ENCODE peak calls at places on chromosomes 4 and X, in four cellular contexts. B is CD8-positive, alpha-beta T cell; R is CD4-positive, alpha-beta memory T cell; M is ascending aorta. N is an unnamed sample.
A peak's percentile ranks its signal among the peaks of the same experiment; 100 is the strongest.

GRCh38 chr4:166282081-166282770 is 409.2 kb downstream of the TLL1 start:
- DNase-seq in B (no peak), R (no peak), M (no peak), N (no peak)

GRCh38 chrX:10111364-10112148 is 45.2 kb upstream of the CLCN4 start:
- DNase-seq in B (peak; percentile 37), R (peak; percentile 77), M (no peak), N (peak; percentile 12)

GRCh38 chr4:61911313-61911756 is 711.2 kb downstream of the ADGRL3 start:
- DNase-seq in B (no peak), R (no peak), M (no peak), N (no peak)

GRCh38 chrX:129785160-129785947 is 5.6 kb downstream of the SASH3 start:
- DNase-seq in B (no peak), R (no peak), M (peak; percentile 22), N (no peak)

GRCh38 chr4:27123050-27123768 is 262.6 kb downstream of the STIM2 start:
- DNase-seq in B (no peak), R (no peak), M (no peak), N (no peak)

GRCh38 chr4:179803857-179804256 is 2361.6 kb upstream of the AGA start:
- DNase-seq in B (no peak), R (no peak), M (no peak), N (no peak)

GRCh38 chr4:79209822-79210635 is 115.8 kb downstream of the NAA11 start:
- DNase-seq in B (no peak), R (no peak), M (no peak), N (no peak)

GRCh38 chr4:37279121-37279520 is 34.6 kb downstream of the NWD2 start:
- DNase-seq in B (no peak), R (no peak), M (no peak), N (no peak)

GRCh38 chr4:161336621-161337020 is 827.2 kb downstream of the FSTL5 start:
- DNase-seq in B (no peak), R (no peak), M (no peak), N (no peak)

GRCh38 chr4:47462799-47463234 is 685 bp downstream of the COMMD8 start:
- DNase-seq in B (no peak), R (no peak), M (no peak), N (no peak)

GRCh38 chrX:24231169-24231568 is 81.6 kb downstream of the ZFX start:
- DNase-seq in B (no peak), R (no peak), M (no peak), N (no peak)

GRCh38 chr4:98283219-98284199 is 22.3 kb downstream of the RAP1GDS1 start:
- DNase-seq in B (no peak), R (no peak), M (no peak), N (no peak)

GRCh38 chr4:35138449-35138848 is 1105.9 kb downstream of the ARAP2 start:
- DNase-seq in B (no peak), R (no peak), M (no peak), N (no peak)

GRCh38 chr4:161317000-161317399 is 846.8 kb downstream of the FSTL5 start:
- DNase-seq in B (no peak), R (no peak), M (no peak), N (no peak)

GRCh38 chrX:119410027-119410819 is 11.1 kb downstream of the SLC25A43 start:
- DNase-seq in B (no peak), R (no peak), M (peak; percentile 65), N (no peak)

GRCh38 chrX:68833855-68834331 is 5.1 kb downstream of the EFNB1 start:
- DNase-seq in B (no peak), R (no peak), M (peak; percentile 52), N (no peak)

GRCh38 chr4:182189107-182189878 is 53.9 kb upstream of the TENM3 start:
- DNase-seq in B (no peak), R (no peak), M (no peak), N (no peak)

GRCh38 chrX:68443155-68443868 is 10.0 kb upstream of the OPHN1 start:
- DNase-seq in B (no peak), R (peak; percentile 53), M (no peak), N (no peak)

GRCh38 chrX:84487365-84488353 is 14.6 kb downstream of the HDX start:
- DNase-seq in B (no peak), R (no peak), M (no peak), N (no peak)

GRCh38 chrX:29090811-29091210 is 503.6 kb downstream of the IL1RAPL1 start:
- DNase-seq in B (no peak), R (no peak), M (no peak), N (no peak)

GRCh38 chr4:609400-610050 is 15.8 kb upstream of the PDE6B start:
- DNase-seq in B (no peak), R (no peak), M (no peak), N (no peak)

GRCh38 chr4:612052-612748 is 13.2 kb upstream of the PDE6B start:
- DNase-seq in B (no peak), R (no peak), M (peak; percentile 44), N (no peak)

GRCh38 chr4:605702-606425 is 19.5 kb upstream of the PDE6B start:
- DNase-seq in B (no peak), R (no peak), M (no peak), N (no peak)

GRCh38 chr4:610411-611261 is 14.7 kb upstream of the PDE6B start:
- DNase-seq in B (no peak), R (no peak), M (peak; percentile 58), N (no peak)

GRCh38 chr4:608236-608635 is 17.1 kb upstream of the PDE6B start:
- DNase-seq in B (no peak), R (no peak), M (peak; percentile 34), N (no peak)
- H3K9me3 ChIP-seq in B (no peaks in the 10 kb centered on the region), R (no peaks in the 10 kb centered on the region), M (no peaks in the 10 kb centered on the region), N (no peaks in the 10 kb centered on the region)

DNA sequence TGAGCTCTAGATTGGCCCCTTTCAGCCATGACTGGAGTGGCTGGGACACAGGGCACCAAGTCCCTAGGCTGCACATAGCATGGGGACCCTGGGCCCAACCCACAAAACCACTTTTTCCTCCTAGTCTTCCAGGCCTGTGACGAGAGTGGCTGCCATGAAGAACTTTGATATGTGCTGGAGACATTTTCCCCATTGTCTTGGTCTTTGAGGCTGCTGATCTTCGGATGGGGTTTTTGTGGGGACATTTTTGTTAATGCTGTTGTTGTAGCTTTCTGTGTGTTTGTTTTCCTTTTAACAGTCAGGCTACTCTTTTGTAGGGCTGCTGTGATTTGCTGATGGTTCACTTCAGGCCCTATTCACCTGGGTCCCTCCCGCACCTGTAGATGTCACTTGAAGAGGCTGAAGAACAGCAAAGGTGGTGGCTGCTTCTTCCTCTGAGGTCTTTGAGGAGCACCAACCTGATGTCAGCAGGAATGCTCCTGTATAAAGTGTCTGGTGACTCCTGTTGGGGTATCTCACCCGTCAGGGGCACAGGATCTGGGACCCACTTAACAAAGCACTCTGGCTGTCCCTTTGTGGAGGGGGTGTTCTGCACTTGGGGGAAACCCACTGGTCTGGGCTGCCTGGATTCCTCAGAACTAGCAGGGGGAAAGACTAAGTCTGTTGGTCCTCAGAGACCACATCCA is 49.6 kb upstream of the GRID2 start:
- DNase-seq in B (no peak), R (no peak), M (no peak), N (no peak)
- H3K9me3 ChIP-seq in B (no peaks in the 10 kb centered on the region), R (no peaks in the 10 kb centered on the region), M (no peaks in the 10 kb centered on the region), N (no peaks in the 10 kb centered on the region)

DNA sequence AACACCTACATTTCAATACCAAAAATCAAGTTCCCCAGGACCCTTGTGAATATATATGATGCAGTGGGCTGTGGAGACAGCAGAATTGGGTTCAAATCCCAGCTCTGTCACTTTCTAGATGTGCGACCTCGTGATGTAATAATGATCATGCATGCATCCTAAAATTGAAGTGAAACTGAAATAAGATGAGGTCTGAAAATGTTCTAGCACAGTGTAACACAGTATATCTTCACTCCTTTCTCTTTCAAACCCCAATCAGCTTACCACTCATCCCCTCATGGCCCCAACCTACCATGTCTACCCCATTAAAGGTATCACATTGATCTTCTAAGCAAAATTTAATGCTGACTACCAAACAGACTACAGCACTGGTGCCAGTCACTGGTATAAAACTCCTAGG is 69.9 kb upstream of the BRS3 start:
- DNase-seq in B (no peak), R (no peak), M (no peak), N (no peak)
- H3K9me3 ChIP-seq in B (no peaks in the 10 kb centered on the region), R (no peaks in the 10 kb centered on the region), M (no peaks in the 10 kb centered on the region), N (no peaks in the 10 kb centered on the region)

GRCh38 chr4:242121-242848 is 63.0 kb downstream of the ZNF732 start:
- DNase-seq in B (peak; percentile 59), R (peak; percentile 75), M (peak; percentile 72), N (peak; percentile 28)
- H3K9me3 ChIP-seq in B (no peaks in the 10 kb centered on the region), R (no peaks in the 10 kb centered on the region), M (peaks cover 9% of the 10 kb centered on the region), N (no peaks in the 10 kb centered on the region)

DNA sequence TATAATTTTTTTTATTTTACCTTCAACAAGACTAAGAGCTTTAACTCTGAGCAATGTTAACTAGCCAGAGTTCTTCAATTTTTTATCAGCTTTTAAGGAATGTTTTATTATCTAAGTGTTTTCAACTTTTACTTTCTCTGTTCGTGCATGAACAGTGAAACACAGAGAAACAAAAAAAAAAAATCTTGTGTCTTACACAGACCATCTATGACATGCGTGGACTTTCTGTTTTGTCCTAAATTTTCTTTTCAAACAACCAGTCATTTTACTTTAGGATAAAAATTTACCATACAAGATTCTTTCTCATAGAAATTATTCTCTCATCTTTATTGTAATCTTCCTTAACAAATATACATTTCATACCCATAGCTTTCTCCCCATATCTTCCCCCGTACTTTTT is 731.9 kb upstream of the PCDH10 start:
- DNase-seq in B (no peak), R (no peak), M (no peak), N (no peak)
- H3K9me3 ChIP-seq in B (no peaks in the 10 kb centered on the region), R (no peaks in the 10 kb centered on the region), M (no peaks in the 10 kb centered on the region), N (no peaks in the 10 kb centered on the region)

GRCh38 chrX:135463937-135464336 is 42.2 kb downstream of the SMIM10L2A start:
- DNase-seq in B (no peak), R (no peak), M (no peak), N (no peak)
- H3K9me3 ChIP-seq in B (no peaks in the 10 kb centered on the region), R (no peaks in the 10 kb centered on the region), M (no peaks in the 10 kb centered on the region), N (no peaks in the 10 kb centered on the region)

GRCh38 chr4:588351-588849 is 12.3 kb upstream of the TMEM271 start:
- DNase-seq in B (no peak), R (no peak), M (no peak), N (no peak)
- H3K9me3 ChIP-seq in B (no peaks in the 10 kb centered on the region), R (no peaks in the 10 kb centered on the region), M (peaks cover 16% of the 10 kb centered on the region), N (no peaks in the 10 kb centered on the region)

GRCh38 chrX:56000729-56001128 is 231.4 kb upstream of the KLF8 start:
- DNase-seq in B (no peak), R (no peak), M (no peak), N (no peak)

GRCh38 chrX:56000169-56000568 is 232.0 kb upstream of the KLF8 start:
- DNase-seq in B (no peak), R (no peak), M (no peak), N (no peak)

DNA sequence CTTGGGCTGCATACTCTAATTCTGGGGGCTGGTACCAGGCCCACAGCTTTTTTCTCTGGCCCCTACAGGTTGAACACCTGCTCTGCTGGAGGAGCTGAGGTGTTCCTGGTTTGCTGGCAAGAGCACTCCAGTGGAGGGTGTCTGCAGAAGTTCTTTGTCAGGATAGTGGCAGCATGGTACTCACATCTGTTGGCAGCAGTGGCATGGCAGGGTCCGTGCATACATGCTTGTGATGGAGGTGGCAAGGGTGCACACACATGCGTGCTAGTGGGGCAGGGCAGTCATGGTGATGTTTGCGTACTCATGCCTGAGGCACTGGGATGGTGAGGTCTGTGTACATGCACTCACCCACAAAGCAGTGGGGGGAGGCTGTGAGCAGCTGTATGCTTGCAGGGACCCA is 235.5 kb upstream of the KLF8 start:
- DNase-seq in B (no peak), R (no peak), M (no peak), N (no peak)
- H3K9me3 ChIP-seq in B (no peaks in the 10 kb centered on the region), R (no peaks in the 10 kb centered on the region), M (peaks cover 11% of the 10 kb centered on the region), N (peaks cover 5% of the 10 kb centered on the region)